ENCODE peak calls at places on chromosome 13, in eight cellular contexts. U is tibial nerve, P is stomach, T is body of pancreas, Z is adrenal gland, N is A549, R is uterus, B is breast epithelium. E is an unnamed sample.

GRCh38 chr13:94369862-94370491 is 109.5 kb downstream of the DCT start:
- DNase-seq in U (no peak), P (no peak), T (no peak), Z (peak), N (no peak), R (peak), B (no peak), E (peak)

GRCh38 chr13:114004416-114005205 is 30.7 kb upstream of the C13orf46 start:
- DNase-seq in U (peak), P (peak), T (peak), Z (no peak), N (no peak), R (no peak), B (no peak), E (peak)

GRCh38 chr13:65882810-65883209 is 1347.3 kb downstream of the PCDH9 start:
- DNase-seq in U (no peak), P (no peak), T (no peak), Z (no peak), N (no peak), R (no peak), B (no peak), E (no peak)

GRCh38 chr13:21998279-21998678 is 327.4 kb downstream of the FGF9 start:
- DNase-seq in U (no peak), P (no peak), T (no peak), Z (no peak), N (no peak), R (no peak), B (no peak), E (no peak)

GRCh38 chr13:60922526-60923231 is 493.0 kb downstream of the PCDH20 start:
- DNase-seq in U (no peak), P (no peak), T (no peak), Z (no peak), N (no peak), R (no peak), B (no peak), E (no peak)

GRCh38 chr13:78609464-78610205 is 6.3 kb upstream of the POU4F1 start:
- DNase-seq in U (no peak), P (no peak), T (peak), Z (no peak), N (peak), R (peak), B (no peak), E (no peak)

GRCh38 chr13:62085337-62085736 is 669.7 kb upstream of the PCDH20 start:
- DNase-seq in U (no peak), P (no peak), T (no peak), Z (no peak), N (no peak), R (no peak), B (no peak), E (no peak)

GRCh38 chr13:51594432-51594831 is 10.2 kb downstream of the WDFY2 start:
- DNase-seq in U (no peak), P (no peak), T (no peak), Z (no peak), N (no peak), R (no peak), B (no peak), E (no peak)

GRCh38 chr13:30847697-30848307 is 58.3 kb upstream of the MEDAG start:
- DNase-seq in U (no peak), P (no peak), T (no peak), Z (peak), N (no peak), R (peak), B (no peak), E (peak)

GRCh38 chr13:75685239-75685697 is 49.1 kb downstream of the LMO7 start:
- DNase-seq in U (no peak), P (no peak), T (no peak), Z (no peak), N (peak), R (no peak), B (no peak), E (no peak)

GRCh38 chr13:97653741-97654140 is 219.8 kb downstream of the RAP2A start:
- DNase-seq in U (no peak), P (no peak), T (no peak), Z (peak), N (no peak), R (no peak), B (no peak), E (no peak)

GRCh38 chr13:32650705-32651311 is 64.6 kb downstream of the PDS5B start:
- DNase-seq in U (peak), P (peak), T (peak), Z (peak), N (peak), R (no peak), B (no peak), E (peak)

GRCh38 chr13:91308299-91308698 is 39.2 kb upstream of the MIR17HG start:
- DNase-seq in U (no peak), P (no peak), T (no peak), Z (no peak), N (no peak), R (no peak), B (no peak), E (no peak)

GRCh38 chr13:59000770-59001169 is 1163.0 kb downstream of the DIAPH3 start:
- DNase-seq in U (no peak), P (no peak), T (no peak), Z (no peak), N (no peak), R (no peak), B (no peak), E (no peak)

GRCh38 chr13:80630685-80631121 is 289.8 kb upstream of the SPRY2 start:
- DNase-seq in U (peak), P (no peak), T (no peak), Z (no peak), N (no peak), R (no peak), B (no peak), E (peak)

GRCh38 chr13:100789968-100790367 is 115.4 kb upstream of the TMTC4 start:
- DNase-seq in U (no peak), P (no peak), T (no peak), Z (no peak), N (no peak), R (no peak), B (no peak), E (no peak)

GRCh38 chr13:26759907-26760834 is at the start of gene GPR12:
- DNase-seq in U (no peak), P (no peak), T (no peak), Z (no peak), N (no peak), R (no peak), B (no peak), E (no peak)

GRCh38 chr13:26528527-26528926 is 29.0 kb upstream of the WASF3 start:
- DNase-seq in U (no peak), P (no peak), T (no peak), Z (no peak), N (no peak), R (no peak), B (no peak), E (no peak)

GRCh38 chr13:24516919-24517318 is 4.3 kb upstream of the PARP4 start:
- DNase-seq in U (no peak), P (no peak), T (no peak), Z (no peak), N (no peak), R (no peak), B (no peak), E (no peak)

GRCh38 chr13:114155923-114156883 is 22.9 kb upstream of the CFAP97D2 start:
- DNase-seq in U (no peak), P (no peak), T (no peak), Z (no peak), N (no peak), R (no peak), B (no peak), E (no peak)

GRCh38 chr13:66835040-66835628 is 395.0 kb downstream of the PCDH9 start:
- DNase-seq in U (peak), P (peak), T (peak), Z (peak), N (peak), R (peak), B (no peak), E (peak)

GRCh38 chr13:95697052-95697680 is 20.2 kb downstream of the DNAJC3 start:
- DNase-seq in U (no peak), P (no peak), T (no peak), Z (no peak), N (no peak), R (no peak), B (no peak), E (no peak)

GRCh38 chr13:73212482-73212881 is 153.7 kb downstream of the KLF5 start:
- DNase-seq in U (no peak), P (no peak), T (no peak), Z (no peak), N (no peak), R (no peak), B (no peak), E (no peak)

GRCh38 chr13:102286326-102286725 is 115.5 kb downstream of the FGF14 start:
- DNase-seq in U (no peak), P (no peak), T (no peak), Z (no peak), N (peak), R (no peak), B (no peak), E (no peak)

GRCh38 chr13:91144054-91144453 is 203.4 kb upstream of the MIR17HG start:
- DNase-seq in U (no peak), P (no peak), T (no peak), Z (no peak), N (no peak), R (no peak), B (no peak), E (no peak)

GRCh38 chr13:34561033-34561432 is 381.0 kb upstream of the NBEA start:
- DNase-seq in U (no peak), P (no peak), T (no peak), Z (no peak), N (no peak), R (no peak), B (no peak), E (no peak)

GRCh38 chr13:112752711-112753541 is 63.1 kb downstream of the ATP11A start:
- DNase-seq in U (no peak), P (no peak), T (no peak), Z (no peak), N (peak), R (peak), B (no peak), E (no peak)
- H3K27ac ChIP-seq in U (no peak), P (no peak), T (no peak), Z (no peak), N (no peak), R (peak), B (no peak), E (no peak)

GRCh38 chr13:46184277-46184699 is 2.3 kb upstream of the LCP1 start:
- DNase-seq in U (peak), P (peak), T (no peak), Z (no peak), N (peak), R (no peak), B (no peak), E (no peak)
- H3K4me3 ChIP-seq in U (no peak), P (no peak), T (no peak), Z (no peak), N (no peak), R (no peak), B (no peak), E (no peak)

GRCh38 chr13:48232420-48233096 is 448 bp upstream of the ITM2B start:
- DNase-seq in U (no peak), P (peak), T (no peak), Z (peak), N (peak), R (peak), B (no peak), E (no peak)

GRCh38 chr13:48234652-48235099 is 1.7 kb downstream of the ITM2B start:
- DNase-seq in U (no peak), P (no peak), T (no peak), Z (no peak), N (no peak), R (no peak), B (no peak), E (no peak)

GRCh38 chr13:48231948-48232347 is 1.1 kb upstream of the ITM2B start:
- DNase-seq in U (no peak), P (no peak), T (no peak), Z (no peak), N (no peak), R (no peak), B (no peak), E (no peak)

GRCh38 chr13:48233886-48234488 is 981 bp downstream of the ITM2B start:
- DNase-seq in U (no peak), P (no peak), T (no peak), Z (no peak), N (no peak), R (no peak), B (no peak), E (no peak)

DNA sequence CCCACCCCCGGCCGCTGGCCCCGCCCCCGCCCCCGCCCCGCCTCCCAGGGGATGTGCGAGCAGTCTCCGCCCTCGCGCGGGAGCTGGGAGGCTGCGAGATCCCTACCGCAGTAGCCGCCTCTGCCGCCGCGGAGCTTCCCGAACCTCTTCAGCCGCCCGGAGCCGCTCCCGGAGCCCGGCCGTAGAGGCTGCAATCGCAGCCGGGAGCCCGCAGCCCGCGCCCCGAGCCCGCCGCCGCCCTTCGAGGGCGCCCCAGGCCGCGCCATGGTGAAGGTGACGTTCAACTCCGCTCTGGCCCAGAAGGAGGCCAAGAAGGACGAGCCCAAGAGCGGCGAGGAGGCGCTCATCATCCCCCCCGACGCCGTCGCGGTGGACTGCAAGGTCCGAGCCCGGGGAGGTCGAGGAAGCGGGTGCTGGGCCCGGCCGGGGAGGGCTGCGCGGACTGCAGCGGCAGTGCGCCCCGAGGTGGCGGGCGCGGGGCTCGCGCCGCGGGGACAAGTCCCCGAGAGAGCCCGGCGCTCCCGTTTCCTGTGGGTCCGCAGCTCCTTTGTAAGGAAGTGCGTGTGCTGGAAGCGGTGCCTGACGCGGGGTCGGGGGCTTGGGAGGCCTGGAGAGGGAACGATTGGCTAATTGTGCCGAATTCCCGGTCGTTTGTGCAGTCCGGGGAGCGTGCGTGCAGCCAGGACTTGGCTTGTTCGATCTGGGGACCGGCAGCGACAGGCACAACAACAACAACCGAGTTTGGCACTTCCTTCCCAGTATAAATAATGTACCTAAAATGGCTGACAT is at the start of gene ITM2B:
- DNase-seq in U (peak), P (peak), T (peak), Z (peak), N (peak), R (no peak), B (peak), E (peak)
- TF ChIP-seq POLR2A in U (peak), P (no peak), T (peak), Z (peak), N (peak), R (peak), B (peak), E (peak)

DNA sequence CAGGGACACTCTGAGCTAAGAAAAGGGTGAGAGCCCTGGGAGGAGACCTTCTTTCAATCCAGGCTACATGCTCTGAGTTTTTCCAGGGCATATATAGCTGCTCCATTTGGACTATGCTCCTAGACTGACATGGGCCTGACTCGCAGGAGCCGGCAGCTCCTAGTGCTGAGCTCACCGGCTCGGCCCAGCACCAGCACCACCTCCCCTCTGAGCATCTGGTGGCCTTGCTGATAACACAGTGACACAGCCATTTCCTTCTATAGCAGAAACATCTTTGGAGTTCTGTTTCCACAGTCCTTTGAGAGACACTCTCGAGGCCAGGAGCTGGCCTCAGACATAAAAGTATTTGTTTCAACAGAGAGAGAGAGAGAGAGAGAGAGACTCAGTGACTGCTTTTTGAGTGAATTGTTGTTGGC is 184.9 kb downstream of the TM9SF2 start:
- DNase-seq in U (no peak), P (no peak), T (peak), Z (peak), N (peak), R (no peak), B (no peak), E (no peak)
- H3K27ac ChIP-seq in U (no peak), P (no peak), T (peak), Z (no peak), N (peak), R (no peak), B (no peak), E (no peak)

DNA sequence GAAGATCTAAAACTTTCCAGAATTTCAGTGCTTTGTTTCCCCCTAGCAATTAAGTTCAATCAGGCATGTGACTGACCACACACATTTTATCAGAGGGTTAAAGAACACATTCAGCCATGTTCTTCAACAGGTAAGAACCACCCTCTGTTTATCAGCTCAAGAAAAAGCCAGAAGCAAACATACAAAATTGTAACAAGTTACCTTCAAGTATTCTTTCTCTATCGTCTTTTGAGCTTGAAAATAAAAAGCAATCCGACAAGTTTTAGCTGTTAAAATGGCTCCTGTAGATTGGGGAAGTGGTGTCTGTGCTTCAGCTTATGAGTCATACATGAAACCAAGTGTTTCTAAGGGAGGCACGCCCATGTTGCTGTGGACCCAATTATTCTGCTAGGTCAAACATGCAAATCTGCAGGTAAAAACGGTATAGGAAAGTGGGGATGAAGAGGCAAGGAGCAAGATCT is at the start of gene ELF1:
- DNase-seq in U (peak), P (peak), T (peak), Z (peak), N (peak), R (no peak), B (no peak), E (peak)
- H3K4me3 ChIP-seq in U (peak), P (peak), T (peak), Z (peak), N (peak), R (no peak), B (peak), E (peak)

E was measured in gastrocnemius medialis.